ENCODE peak calls at places on chromosomes 5 and 9, in four cellular contexts. I is caudate nucleus, E is NCI-H82, K is iPS DF 19.7. D is an unnamed sample.

GRCh38 chr5:76111510-76112174 is 28.5 kb downstream of the SV2C start:
- DNase-seq in I (no peak), E (no peak), K (no peak), D (no peak)

GRCh38 chr9:108469654-108470053 is 386.1 kb downstream of the ACTL7B start:
- DNase-seq in I (no peak), E (no peak), K (no peak), D (no peak)

GRCh38 chr9:34463098-34463900 is 4.7 kb downstream of the DNAI1 start:
- DNase-seq in I (peak), E (no peak), K (no peak), D (no peak)

GRCh38 chr9:111825468-111826145 is 30.9 kb upstream of the SHOC1 start:
- DNase-seq in I (no peak), E (no peak), K (no peak), D (no peak)

GRCh38 chr5:75601567-75601966 is 9.7 kb upstream of the ANKDD1B start:
- DNase-seq in I (no peak), E (no peak), K (no peak), D (no peak)

GRCh38 chr9:129022037-129022436 is 6.1 kb downstream of the SH3GLB2 start:
- DNase-seq in I (no peak), E (no peak), K (no peak), D (no peak)

GRCh38 chr5:72156921-72157320 is 49.6 kb downstream of the MAP1B start:
- DNase-seq in I (no peak), E (no peak), K (no peak), D (no peak)

GRCh38 chr5:137619191-137619870 is 116.6 kb downstream of the KLHL3 start:
- DNase-seq in I (peak), E (peak), K (no peak), D (no peak)

GRCh38 chr9:113511856-113512761 is 48.6 kb downstream of the RGS3 start:
- DNase-seq in I (no peak), E (peak), K (no peak), D (peak)

GRCh38 chr5:73121109-73121443 is 701 bp downstream of the TMEM171 start:
- DNase-seq in I (no peak), E (no peak), K (no peak), D (no peak)

GRCh38 chr5:8418049-8418426 is 549.1 kb downstream of the MTRR start:
- DNase-seq in I (no peak), E (no peak), K (no peak), D (no peak)

GRCh38 chr5:122153774-122154173 is 24.4 kb downstream of the ZNF474 start:
- DNase-seq in I (no peak), E (peak), K (no peak), D (no peak)

GRCh38 chr5:68435611-68436010 is 220.1 kb downstream of the PIK3R1 start:
- DNase-seq in I (no peak), E (no peak), K (no peak), D (no peak)

GRCh38 chr5:165565921-165566320 is 2060.5 kb downstream of the MAT2B start:
- DNase-seq in I (no peak), E (peak), K (no peak), D (no peak)

GRCh38 chr9:114117996-114118830 is 19.1 kb upstream of the KIF12 start:
- DNase-seq in I (peak), E (no peak), K (no peak), D (no peak)

GRCh38 chr5:133147411-133147810 is 95.6 kb downstream of the HSPA4 start:
- DNase-seq in I (no peak), E (peak), K (no peak), D (no peak)

GRCh38 chr5:10018670-10019069 is 231.0 kb downstream of the ATPSCKMT start:
- DNase-seq in I (no peak), E (no peak), K (no peak), D (no peak)

GRCh38 chr5:107474724-107475489 is 195.8 kb downstream of the EFNA5 start:
- DNase-seq in I (no peak), E (no peak), K (no peak), D (no peak)

GRCh38 chr5:171291371-171291770 is 17.7 kb upstream of the TLX3 start:
- DNase-seq in I (no peak), E (no peak), K (no peak), D (no peak)

GRCh38 chr9:82721596-82721995 is 341.3 kb downstream of the RASEF start:
- DNase-seq in I (peak), E (no peak), K (no peak), D (no peak)

GRCh38 chr5:153565822-153566221 is 75.4 kb downstream of the GRIA1 start:
- DNase-seq in I (no peak), E (no peak), K (no peak), D (no peak)

GRCh38 chr9:37999501-38000189 is 69.4 kb downstream of the SHB start:
- DNase-seq in I (peak), E (no peak), K (no peak), D (no peak)

GRCh38 chr5:4563400-4563799 is 576.7 kb upstream of the ADAMTS16 start:
- DNase-seq in I (no peak), E (peak), K (no peak), D (no peak)

GRCh38 chr9:136229096-136230065 is 16.2 kb downstream of the QSOX2 start:
- DNase-seq in I (no peak), E (no peak), K (no peak), D (no peak)